ENCODE peak calls at places on chromosomes 12 and 14, in eight cellular contexts. V is pancreas; A is mucosa of descending colon; P is CD4-positive, CD25-positive, alpha-beta regulatory T cell; J is stomach; H is A549; D is thyroid gland; K is upper lobe of right lung. U is an unnamed sample.

GRCh38 chr12:6899837-6900519 is 4.6 kb upstream of the LRRC23 start:
- DNase-seq in K (peak; percentile 80), D (peak; percentile 62), A (peak; percentile 89), P (no peak), H (no peak), V (peak; percentile 82), J (peak; percentile 58), U (no peak)

GRCh38 chr14:22572562-22573058 is 16.4 kb downstream of the DAD1 start:
- DNase-seq in A (no peak), V (no peak), H (peak; percentile 24), K (no peak), D (no peak), P (no peak), J (no peak), U (no peak)

GRCh38 chr12:108837680-108838079 is 19.7 kb downstream of the SSH1 start:
- DNase-seq in J (no peak), D (no peak), A (no peak), V (no peak), K (no peak), H (no peak), P (no peak), U (no peak)

GRCh38 chr12:119938049-119938667 is 50.9 kb upstream of the BICDL1 start:
- DNase-seq in P (peak; percentile 64), K (no peak), H (peak; percentile 81), A (peak; percentile 76), D (peak; percentile 43), J (peak; percentile 62), V (no peak), U (peak; percentile 13)

GRCh38 chr14:104223101-104223809 is 84.9 kb downstream of the KIF26A start:
- DNase-seq in J (no peak), K (no peak), A (peak; percentile 84), V (peak; percentile 41), D (peak; percentile 26), P (no peak), H (no peak), U (no peak)

GRCh38 chr12:52401526-52401925 is 4.6 kb downstream of the KRT82 start:
- DNase-seq in P (no peak), K (no peak), H (no peak), J (no peak), V (no peak), D (no peak), A (no peak), U (no peak)

GRCh38 chr14:24284501-24285035 is 13.2 kb upstream of the RABGGTA start:
- DNase-seq in D (no peak), P (no peak), H (no peak), K (no peak), V (no peak), A (no peak), J (no peak), U (no peak)

GRCh38 chr14:50038398-50039119 is 77.8 kb downstream of the VCPKMT start:
- DNase-seq in P (peak; percentile 61), K (no peak), J (no peak), H (peak; percentile 60), A (no peak), D (no peak), V (no peak), U (no peak)

GRCh38 chr14:31201111-31201510 is 6.5 kb downstream of the HECTD1 start:
- DNase-seq in A (no peak), J (no peak), P (no peak), H (no peak), V (no peak), K (no peak), D (no peak), U (no peak)

GRCh38 chr12:114982760-114983159 is 298.8 kb upstream of the TBX3 start:
- DNase-seq in K (no peak), D (no peak), V (no peak), A (no peak), J (no peak), H (no peak), P (no peak), U (no peak)

GRCh38 chr12:53097207-53097563 is 282 bp upstream of the IGFBP6 start:
- DNase-seq in V (no peak), A (no peak), H (no peak), D (no peak), P (no peak), J (no peak), K (no peak), U (no peak)

GRCh38 chr12:52342781-52343490 is 21.7 kb upstream of the KRT83 start:
- DNase-seq in J (no peak), V (no peak), D (peak; percentile 63), P (no peak), K (no peak), A (no peak), H (no peak), U (no peak)

GRCh38 chr12:65634626-65635331 is 189.5 kb upstream of the HMGA2 start:
- DNase-seq in D (no peak), A (no peak), V (no peak), K (no peak), H (no peak), J (no peak), P (no peak), U (no peak)

GRCh38 chr14:52064174-52064573 is 4.7 kb downstream of the NID2 start:
- DNase-seq in P (no peak), D (no peak), V (no peak), A (no peak), H (no peak), K (no peak), J (no peak), U (no peak)

GRCh38 chr12:114888928-114889327 is 205.0 kb upstream of the TBX3 start:
- DNase-seq in A (no peak), H (no peak), P (no peak), K (no peak), V (no peak), D (no peak), J (no peak), U (no peak)

GRCh38 chr12:126492181-126492580 is 1426.9 kb downstream of the AACS start:
- DNase-seq in D (no peak), H (no peak), J (no peak), P (no peak), K (no peak), V (no peak), A (no peak), U (no peak)

GRCh38 chr12:68264175-68264863 is 10.9 kb upstream of the IL22 start:
- DNase-seq in H (no peak), D (no peak), P (no peak), V (no peak), J (no peak), A (no peak), K (no peak), U (no peak)

GRCh38 chr12:52070243-52070925 is 606 bp downstream of the ATG101 start:
- DNase-seq in A (no peak), J (no peak), K (no peak), V (no peak), D (no peak), P (no peak), H (no peak), U (no peak)

GRCh38 chr12:31106101-31106803 is 32.6 kb downstream of the DDX11 start:
- DNase-seq in V (no peak), H (no peak), P (no peak), J (no peak), D (no peak), K (no peak), A (no peak), U (no peak)

GRCh38 chr14:99515301-99516155 is 34.3 kb downstream of the CCNK start:
- DNase-seq in K (no peak), D (no peak), A (no peak), P (no peak), J (no peak), H (no peak), V (no peak), U (no peak)

GRCh38 chr12:34392741-34393085 is 370.4 kb downstream of the ALG10 start:
- DNase-seq in A (no peak), V (no peak), D (no peak), K (no peak), H (no peak), J (peak; percentile 22), P (no peak), U (peak; percentile 1)

DNA sequence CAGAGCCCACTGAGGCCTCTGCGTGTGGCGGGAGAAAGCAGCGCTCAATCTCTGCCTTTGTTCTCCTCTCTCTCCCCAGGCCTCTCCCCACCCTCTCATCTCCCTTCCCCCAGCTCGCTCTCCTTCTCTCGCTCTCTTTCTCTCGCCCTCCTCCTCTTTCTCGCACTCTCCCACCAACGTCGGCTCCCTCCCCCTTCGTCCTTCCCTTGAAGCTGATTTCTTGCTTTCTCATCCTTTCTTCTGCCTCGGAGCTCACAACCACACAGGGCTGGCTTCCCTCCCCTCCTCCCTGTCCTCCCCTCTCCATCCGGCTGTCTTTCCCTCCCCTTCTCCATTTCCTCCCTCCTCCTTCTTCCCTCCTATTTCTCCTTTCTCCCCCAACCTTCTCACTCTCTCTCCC is 96.4 kb downstream of the LRRC74A start:
- DNase-seq in K (no peak), P (no peak), J (no peak), D (no peak), H (no peak), A (no peak), V (no peak), U (no peak)
- H3K4me1 ChIP-seq in K (peaks cover 44% of the 10 kb centered on the region), P (peaks cover 48% of the 10 kb centered on the region), J (peaks cover 34% of the 10 kb centered on the region), D (peaks cover 62% of the 10 kb centered on the region), H (peaks cover 69% of the 10 kb centered on the region), A (peaks cover 19% of the 10 kb centered on the region), V (peaks cover 30% of the 10 kb centered on the region), U (peaks cover 37% of the 10 kb centered on the region)

GRCh38 chr14:68165274-68165843 is 345.8 kb downstream of the RAD51B start:
- DNase-seq in V (no peak), A (no peak), K (no peak), J (no peak), D (no peak), P (no peak), H (no peak), U (no peak)
- H3K4me3 ChIP-seq in V (no peak overlapping the region), A (no peak overlapping the region), K (no peak overlapping the region), J (no peak overlapping the region), D (no peak overlapping the region), P (no peak overlapping the region), H (no peak overlapping the region), U (no peak overlapping the region)

DNA sequence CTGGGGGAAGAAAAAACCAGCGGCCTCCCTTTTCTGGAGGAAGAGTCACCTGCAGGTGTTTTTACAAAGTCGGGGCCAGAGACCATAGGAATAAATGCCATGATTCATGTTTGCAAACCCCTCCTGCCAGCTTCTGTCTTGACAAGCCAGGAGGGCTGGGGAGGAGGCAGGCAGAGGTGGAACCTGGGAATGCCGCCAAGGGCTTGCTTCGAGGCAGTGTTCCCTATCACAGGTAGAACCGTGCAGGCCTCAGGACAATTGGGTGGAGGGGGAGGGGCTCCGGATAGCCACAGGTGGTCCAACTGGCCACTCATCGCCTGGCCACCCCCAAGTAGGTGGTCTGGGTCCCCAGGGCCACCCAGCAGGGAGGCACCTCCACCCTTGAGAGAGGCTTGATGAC is 14.2 kb upstream of the DLK1 start:
- DNase-seq in V (peak; percentile 76), H (no peak), A (no peak), J (peak; percentile 39), D (no peak), K (no peak), P (no peak), U (no peak)
- H3K4me1 ChIP-seq in V (peaks cover 32% of the 10 kb centered on the region), H (no peaks in the 10 kb centered on the region), A (peaks cover 5% of the 10 kb centered on the region), J (peaks cover 17% of the 10 kb centered on the region), D (peaks cover 14% of the 10 kb centered on the region), K (peaks cover 3% of the 10 kb centered on the region), P (no peaks in the 10 kb centered on the region), U (peaks cover 3% of the 10 kb centered on the region)

DNA sequence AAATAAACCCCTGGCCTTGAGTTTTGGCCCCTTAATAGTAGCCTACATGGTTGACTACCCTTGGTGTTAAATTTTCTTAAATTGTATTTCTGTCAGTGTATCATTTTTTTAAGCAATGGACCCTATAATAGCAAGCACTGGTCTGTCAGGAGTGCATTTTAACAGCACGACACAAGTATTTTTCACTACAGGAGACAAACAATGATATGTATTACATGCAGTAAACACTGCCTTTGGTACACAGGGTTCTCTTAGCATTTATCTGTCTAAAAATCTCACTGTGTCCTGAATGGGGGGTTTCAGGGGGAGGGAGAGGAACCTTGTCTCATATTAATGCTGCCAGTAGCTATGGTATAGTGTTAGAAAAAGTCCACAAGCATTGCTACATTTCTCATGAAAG is 18.4 kb downstream of the LMO3 start:
- DNase-seq in D (no peak), J (no peak), P (no peak), V (no peak), A (no peak), K (no peak), H (no peak), U (no peak)
- H3K4me3 ChIP-seq in D (no peak overlapping the region), J (no peak overlapping the region), P (no peak overlapping the region), V (no peak overlapping the region), A (no peak overlapping the region), K (no peak overlapping the region), H (no peak overlapping the region), U (no peak overlapping the region)